ENCODE peak calls at places on chromosomes 7 and 10, in seven cellular contexts. C, E, F, D, T, O and J are unnamed samples.

GRCh38 chr7:152959610-152960009 is 200.1 kb downstream of the ACTR3B start:
- DNase-seq in C (no peak), E (peak; percentile 69), F (no peak), D (no peak), T (no peak), O (no peak), J (no peak)

GRCh38 chr7:128178611-128179010 is 62.5 kb upstream of the LEP start:
- DNase-seq in C (no peak), E (no peak), F (no peak), D (no peak), T (no peak), O (no peak), J (no peak)

GRCh38 chr10:66941491-66941890 is 15.7 kb downstream of the LRRTM3 start:
- DNase-seq in C (no peak), E (no peak), F (no peak), D (no peak), T (no peak), O (no peak), J (no peak)

GRCh38 chr10:65620404-65621048 is 1305.3 kb upstream of the LRRTM3 start:
- DNase-seq in C (no peak), E (no peak), F (no peak), D (no peak), T (no peak), O (no peak), J (no peak)

GRCh38 chr7:112572669-112573301 is 92.0 kb downstream of the LSMEM1 start:
- DNase-seq in C (no peak), E (no peak), F (no peak), D (no peak), T (no peak), O (no peak), J (no peak)

GRCh38 chr10:103659674-103660363 is 166.3 kb downstream of the NEURL1 start:
- DNase-seq in C (peak; percentile 77), E (no peak), F (no peak), D (peak; percentile 94), T (peak; percentile 85), O (peak; percentile 79), J (no peak)

GRCh38 chr10:94500063-94500462 is 45.5 kb upstream of the HELLS start:
- DNase-seq in C (no peak), E (peak; percentile 17), F (no peak), D (no peak), T (no peak), O (no peak), J (no peak)

GRCh38 chr7:109793-110556 is 82.4 kb upstream of the FAM20C start:
- DNase-seq in C (peak; percentile 60), E (no peak), F (no peak), D (no peak), T (no peak), O (peak; percentile 21), J (no peak)

GRCh38 chr7:77415822-77416620 is at the start of gene GSAP:
- DNase-seq in C (peak; percentile 92), E (peak; percentile 58), F (no peak), D (peak; percentile 73), T (peak; percentile 86), O (peak; percentile 83), J (peak; percentile 62)

GRCh38 chr7:102125127-102125561 is 161.5 kb upstream of the SH2B2 start:
- DNase-seq in C (peak; percentile 92), E (no peak), F (no peak), D (peak; percentile 82), T (no peak), O (no peak), J (no peak)

GRCh38 chr7:42902361-42902760 is 9.5 kb downstream of the C7orf25 start:
- DNase-seq in C (no peak), E (no peak), F (no peak), D (no peak), T (no peak), O (no peak), J (no peak)

GRCh38 chr10:100516847-100517246 is 2.8 kb downstream of the SEC31B start:
- DNase-seq in C (no peak), E (no peak), F (no peak), D (no peak), T (peak; percentile 78), O (no peak), J (no peak)

GRCh38 chr10:72322280-72323058 is 32.2 kb downstream of the DNAJB12 start:
- DNase-seq in C (no peak), E (no peak), F (no peak), D (no peak), T (no peak), O (no peak), J (peak; percentile 95)

GRCh38 chr10:113187066-113187777 is 237.2 kb downstream of the TCF7L2 start:
- DNase-seq in C (no peak), E (no peak), F (no peak), D (no peak), T (no peak), O (peak; percentile 64), J (no peak)

GRCh38 chr7:155921086-155921803 is 109.0 kb upstream of the SHH start:
- DNase-seq in C (no peak), E (no peak), F (no peak), D (no peak), T (no peak), O (peak; percentile 21), J (no peak)

GRCh38 chr10:124025638-124026336 is 67.6 kb downstream of the CHST15 start:
- DNase-seq in C (no peak), E (no peak), F (no peak), D (peak; percentile 22), T (peak; percentile 47), O (peak; percentile 40), J (no peak)

GRCh38 chr10:49844775-49845561 is 82.8 kb upstream of the OGDHL start:
- DNase-seq in C (no peak), E (no peak), F (no peak), D (peak; percentile 67), T (no peak), O (no peak), J (no peak)

GRCh38 chr7:1640376-1641172 is 29.5 kb upstream of the ELFN1 start:
- DNase-seq in C (no peak), E (peak; percentile 65), F (no peak), D (no peak), T (peak; percentile 27), O (no peak), J (no peak)

GRCh38 chr7:153524070-153524601 is 528.1 kb upstream of the DPP6 start:
- DNase-seq in C (no peak), E (no peak), F (no peak), D (no peak), T (no peak), O (no peak), J (no peak)

GRCh38 chr7:74217455-74218342 is 7.9 kb downstream of the LAT2 start:
- DNase-seq in C (no peak), E (no peak), F (no peak), D (no peak), T (no peak), O (no peak), J (no peak)

GRCh38 chr7:142813262-142813661 is 41.6 kb upstream of the EPHB6 start:
- DNase-seq in C (no peak), E (no peak), F (no peak), D (peak; percentile 35), T (no peak), O (no peak), J (no peak)

GRCh38 chr7:20952891-20953290 is 166.2 kb upstream of the SP8 start:
- DNase-seq in C (no peak), E (no peak), F (no peak), D (no peak), T (no peak), O (no peak), J (no peak)

GRCh38 chr7:28037220-28038010 is 143.2 kb downstream of the JAZF1 start:
- DNase-seq in C (no peak), E (no peak), F (no peak), D (peak; percentile 96), T (no peak), O (no peak), J (no peak)